ENCODE peak calls at places on chromosomes 6 and 20, in seven cellular contexts. O, L, N, E, M, X and I are unnamed samples.

GRCh38 chr6:150186129-150186898 is 43.5 kb downstream of the PPP1R14C start:
- DNase-seq in X (no peak), E (no peak), N (no peak), L (no peak), O (no peak), M (no peak), I (no peak)

GRCh38 chr6:16976418-16977183 is 125.2 kb upstream of the STMND1 start:
- DNase-seq in X (no peak), E (no peak), M (no peak), L (no peak), O (no peak), N (no peak), I (no peak)

GRCh38 chr20:44967207-44967807 is 995 bp downstream of the STK4 start:
- DNase-seq in E (no peak), N (no peak), L (peak), X (peak), O (no peak), M (no peak), I (no peak)

GRCh38 chr6:110020888-110021287 is 42.8 kb downstream of the GPR6 start:
- DNase-seq in O (no peak), N (no peak), X (no peak), M (no peak), E (no peak), L (no peak), I (no peak)

GRCh38 chr6:167073679-167074274 is 49.1 kb upstream of the CCR6 start:
- DNase-seq in L (no peak), N (no peak), X (no peak), M (no peak), E (no peak), O (no peak), I (no peak)

GRCh38 chr20:1646975-1647431 is 10.6 kb downstream of the SIRPG start:
- DNase-seq in O (no peak), M (no peak), L (no peak), X (no peak), E (no peak), N (no peak), I (no peak)

GRCh38 chr6:49909508-49910047 is 43.2 kb upstream of the CRISP1 start:
- DNase-seq in N (no peak), O (no peak), M (no peak), E (no peak), L (no peak), X (no peak), I (no peak)

GRCh38 chr6:135212020-135212806 is 31.1 kb downstream of the MYB start:
- DNase-seq in M (no peak), O (no peak), N (no peak), E (peak), X (no peak), L (peak), I (no peak)

GRCh38 chr20:17912916-17913315 is 55.7 kb downstream of the SNX5 start:
- DNase-seq in M (no peak), E (no peak), L (no peak), X (peak), N (no peak), O (no peak), I (no peak)

GRCh38 chr20:1509237-1509636 is 18.0 kb upstream of the SIRPB2 start:
- DNase-seq in O (peak), M (no peak), E (peak), L (no peak), X (peak), N (no peak), I (no peak)

GRCh38 chr20:2688041-2688591 is 4.5 kb upstream of the EBF4 start:
- DNase-seq in X (peak), O (peak), L (no peak), E (peak), N (no peak), M (no peak), I (peak)

GRCh38 chr20:2955257-2955950 is 82.1 kb downstream of the PTPRA start:
- DNase-seq in L (no peak), N (no peak), O (no peak), M (no peak), X (no peak), E (peak), I (no peak)

GRCh38 chr6:47061631-47062300 is 19.6 kb upstream of the ADGRF1 start:
- DNase-seq in M (no peak), L (no peak), X (peak), E (no peak), N (no peak), O (no peak), I (no peak)

GRCh38 chr20:38165089-38165965 is at the start of gene TGM2:
- DNase-seq in L (peak), O (peak), M (peak), N (no peak), E (peak), X (peak), I (peak)

GRCh38 chr6:52849137-52849536 is 8.5 kb upstream of the GSTA5 start:
- DNase-seq in O (no peak), X (no peak), L (no peak), N (no peak), M (no peak), E (no peak), I (no peak)

GRCh38 chr20:53163486-53163885 is 191.3 kb downstream of the TSHZ2 start:
- DNase-seq in E (no peak), X (peak), L (no peak), N (no peak), O (no peak), M (no peak), I (no peak)

GRCh38 chr20:63553251-63553932 is 567 bp upstream of the FNDC11 start:
- DNase-seq in L (peak), O (peak), M (peak), N (peak), X (peak), E (peak), I (peak)

GRCh38 chr6:53960311-53960710 is 150.9 kb upstream of the MLIP start:
- DNase-seq in N (no peak), M (no peak), L (no peak), O (peak), X (peak), E (no peak), I (no peak)

GRCh38 chr20:46090095-46090388 is 280 bp upstream of the NCOA5 start:
- DNase-seq in L (no peak), N (no peak), M (no peak), E (no peak), X (no peak), O (no peak), I (no peak)

GRCh38 chr6:56902551-56903464 is 52.1 kb upstream of the BEND6 start:
- DNase-seq in M (no peak), O (peak), L (peak), X (peak), E (peak), N (no peak), I (no peak)

GRCh38 chr6:14905201-14905600 is 340.7 kb upstream of the JARID2 start:
- DNase-seq in X (no peak), N (no peak), O (peak), E (no peak), L (no peak), M (no peak), I (no peak)

GRCh38 chr6:83352413-83352812 is 78.4 kb downstream of the ME1 start:
- DNase-seq in E (no peak), L (no peak), N (no peak), X (no peak), O (no peak), M (no peak), I (no peak)

GRCh38 chr6:72864236-72864635 is 242.4 kb downstream of the KCNQ5 start:
- DNase-seq in M (no peak), X (no peak), N (no peak), E (no peak), O (no peak), L (no peak), I (no peak)

GRCh38 chr6:160269122-160269521 is 10.5 kb upstream of the SLC22A2 start:
- DNase-seq in L (no peak), O (no peak), N (no peak), X (no peak), E (no peak), M (no peak), I (no peak)

GRCh38 chr6:158468666-158469065 is 91.2 kb upstream of the TMEM181 start:
- DNase-seq in X (no peak), O (no peak), N (no peak), E (peak), L (no peak), M (no peak), I (no peak)

GRCh38 chr6:107154131-107154906 is 39.0 kb upstream of the BEND3 start:
- DNase-seq in N (peak), O (peak), L (no peak), X (no peak), E (no peak), M (peak), I (peak)

GRCh38 chr20:47660983-47661711 is 124.1 kb downstream of the SULF2 start:
- DNase-seq in E (no peak), L (no peak), N (no peak), M (no peak), O (no peak), X (no peak), I (no peak)

GRCh38 chr20:59645316-59645715 is 41.0 kb downstream of the PHACTR3 start:
- DNase-seq in X (no peak), E (no peak), O (no peak), M (no peak), N (no peak), L (no peak), I (peak)

GRCh38 chr6:30020629-30021028 is 40.4 kb upstream of the POLR1H start:
- DNase-seq in N (no peak), E (no peak), X (no peak), M (no peak), L (no peak), O (no peak), I (no peak)

GRCh38 chr6:30019819-30020218 is 41.2 kb upstream of the POLR1H start:
- DNase-seq in O (no peak), X (no peak), E (no peak), N (no peak), L (no peak), M (no peak), I (no peak)

GRCh38 chr6:30025197-30025596 is 35.9 kb upstream of the POLR1H start:
- DNase-seq in X (no peak), M (no peak), O (no peak), E (no peak), L (no peak), N (no peak), I (no peak)

GRCh38 chr6:30022189-30022588 is 38.9 kb upstream of the POLR1H start:
- DNase-seq in L (no peak), O (no peak), M (no peak), X (no peak), N (no peak), E (no peak), I (no peak)
- H3K27ac ChIP-seq in L (no peak), O (no peak), M (no peak), X (no peak), N (no peak), E (no peak), I (no peak)

GRCh38 chr6:144588674-144589325 is 303.7 kb downstream of the UTRN start:
- DNase-seq in O (no peak), L (no peak), E (no peak), N (no peak), X (peak), M (no peak), I (no peak)
- H3K27ac ChIP-seq in O (no peak), L (no peak), E (no peak), N (no peak), X (no peak), M (no peak), I (no peak)

GRCh38 chr20:34951252-34951651 is 4.4 kb downstream of the GSS start:
- DNase-seq in M (no peak), E (no peak), L (peak), N (no peak), O (no peak), X (no peak), I (no peak)
- H3K27ac ChIP-seq in M (no peak), E (no peak), L (peak), N (no peak), O (no peak), X (no peak), I (no peak)

GRCh38 chr20:35277127-35277526 is 795 bp downstream of the MMP24OS start:
- DNase-seq in E (no peak), O (no peak), L (no peak), N (no peak), M (no peak), X (no peak), I (no peak)

GRCh38 chr20:35279533-35280174 is 1.7 kb upstream of the MMP24OS start:
- DNase-seq in M (no peak), E (no peak), N (no peak), O (no peak), L (peak), X (no peak), I (no peak)

GRCh38 chr20:35280523-35280922 is 2.6 kb upstream of the MMP24OS start:
- DNase-seq in M (no peak), X (no peak), N (no peak), E (no peak), O (no peak), L (no peak), I (no peak)

GRCh38 chr20:35277531-35278395 is at the start of gene MMP24OS:
- DNase-seq in O (peak), N (peak), M (peak), X (peak), L (peak), E (peak), I (peak)

DNA sequence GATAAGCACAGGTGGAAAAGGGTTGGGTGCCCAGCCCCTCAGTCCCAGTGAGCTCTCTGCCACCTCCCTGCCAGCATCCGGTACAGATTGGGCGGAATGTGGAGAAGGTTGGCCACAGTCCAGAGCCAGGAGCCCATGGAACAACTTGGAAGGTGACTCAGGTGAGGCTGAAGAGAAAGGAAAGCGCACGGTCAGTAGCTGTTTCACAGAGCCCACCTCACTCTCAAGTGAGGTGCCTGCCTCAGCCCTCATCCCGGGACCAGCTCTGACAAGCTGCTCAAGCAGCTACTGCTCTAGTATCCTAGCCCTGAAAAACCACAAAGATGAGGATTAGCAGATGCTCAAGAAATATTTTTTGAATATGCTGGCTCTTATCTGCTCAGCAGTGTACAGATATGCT is 1.1 kb upstream of the MMP24OS start:
- DNase-seq in N (no peak), M (no peak), X (no peak), L (peak), E (no peak), O (no peak), I (no peak)
- H3K27ac ChIP-seq in N (no peak), M (peak), X (peak), L (peak), E (no peak), O (no peak), I (peak)

DNA sequence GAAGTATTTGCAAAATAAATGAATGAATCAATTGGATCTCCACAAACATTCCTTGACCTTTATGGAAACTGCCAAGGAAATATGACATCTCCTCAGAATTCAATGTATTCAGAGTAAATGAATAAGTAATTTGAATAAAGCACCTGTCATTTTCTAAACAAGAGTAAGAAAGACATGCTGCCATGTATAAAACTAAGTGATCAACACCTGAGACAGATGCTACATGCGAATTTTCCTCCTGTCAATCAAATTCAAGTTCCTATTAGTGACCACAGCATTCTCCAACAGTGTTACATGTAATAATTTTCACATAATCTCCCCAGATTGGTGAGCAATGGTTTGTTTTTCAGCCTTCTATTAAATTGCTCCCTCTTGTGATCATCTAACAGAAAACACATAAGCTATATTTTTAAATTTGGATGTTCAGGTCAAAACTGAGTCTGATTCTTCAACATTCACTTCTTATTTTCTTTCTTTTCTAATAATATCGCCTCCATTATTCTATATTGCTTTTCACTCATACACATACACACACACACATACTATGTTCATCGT is 163.2 kb upstream of the RNF217 start:
- DNase-seq in L (peak), M (no peak), E (no peak), O (no peak), X (no peak), N (no peak), I (no peak)
- H3K27ac ChIP-seq in L (no peak), M (no peak), E (no peak), O (no peak), X (no peak), N (no peak), I (no peak)

GRCh38 chr20:24502661-24503060 is 33.2 kb downstream of the SYNDIG1 start:
- DNase-seq in M (no peak), E (no peak), N (no peak), X (peak), L (no peak), O (no peak), I (no peak)

GRCh38 chr20:24503352-24503931 is 34.0 kb downstream of the SYNDIG1 start:
- DNase-seq in M (no peak), N (no peak), X (peak), O (peak), L (no peak), E (peak), I (no peak)

GRCh38 chr20:24501764-24502163 is 32.3 kb downstream of the SYNDIG1 start:
- DNase-seq in O (no peak), L (no peak), E (no peak), N (no peak), X (no peak), M (no peak), I (no peak)

GRCh38 chr20:24504331-24505285 is 35.2 kb downstream of the SYNDIG1 start:
- DNase-seq in M (no peak), X (no peak), E (no peak), L (no peak), O (no peak), N (no peak), I (peak)

DNA sequence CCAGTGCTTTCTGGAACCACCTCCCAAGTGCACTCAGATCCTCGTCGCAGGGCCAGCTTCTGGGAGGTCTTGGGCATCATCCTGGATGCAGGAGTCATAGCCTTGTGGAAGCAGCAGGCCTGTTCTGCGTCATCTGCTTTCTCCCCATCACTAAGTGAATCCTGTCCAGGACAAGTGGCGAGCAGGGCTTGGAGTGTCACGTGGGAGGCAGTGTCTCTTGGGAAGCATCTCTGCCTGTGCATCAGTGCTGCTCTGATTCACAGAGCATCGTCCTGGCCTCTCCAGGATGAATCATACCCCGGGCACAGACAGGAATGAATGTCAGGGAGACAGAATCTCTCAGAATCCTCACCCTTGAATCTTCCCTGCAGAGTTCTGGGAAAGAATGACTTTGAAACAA is 32.8 kb downstream of the SYNDIG1 start:
- DNase-seq in X (peak), M (no peak), N (no peak), O (no peak), E (peak), L (peak), I (no peak)
- H3K27ac ChIP-seq in X (no peak), M (no peak), N (no peak), O (no peak), E (no peak), L (no peak), I (no peak)